ENCODE peak calls at places on chromosome 7, in four cellular contexts. Y is GM12878, Q is H1, C is HepG2. L is an unnamed sample.

GRCh38 chr7:26013551-26014083 is 138.4 kb upstream of the NFE2L3 start:
- DNase-seq in Y (no peak), Q (no peak), C (no peak), L (peak)

GRCh38 chr7:96322847-96323461 is 1.1 kb upstream of the SLC25A13 start:
- DNase-seq in Q (no peak), C (no peak), Y (no peak), L (no peak)

GRCh38 chr7:81937091-81937490 is 167.2 kb upstream of the HGF start:
- DNase-seq in Y (no peak), C (no peak), Q (no peak), L (no peak)

GRCh38 chr7:30175171-30175570 is 40.4 kb downstream of the MTURN start:
- DNase-seq in Q (no peak), Y (no peak), C (no peak), L (no peak)

GRCh38 chr7:48636391-48637015 is 287.8 kb upstream of the CDC14C start:
- DNase-seq in C (no peak), Q (no peak), Y (no peak), L (no peak)

GRCh38 chr7:17171427-17171826 is 127.0 kb upstream of the AHR start:
- DNase-seq in Y (no peak), C (no peak), Q (no peak), L (no peak)

GRCh38 chr7:157041004-157041403 is 30.5 kb upstream of the MNX1 start:
- DNase-seq in C (no peak), Y (no peak), Q (no peak), L (no peak)

GRCh38 chr7:85396676-85397075 is 209.8 kb upstream of the SEMA3D start:
- DNase-seq in Q (no peak), Y (no peak), C (no peak), L (no peak)

GRCh38 chr7:143416565-143417149 is 8.0 kb upstream of the EPHA1 start:
- DNase-seq in Y (no peak), C (peak), Q (no peak), L (peak)
- TF ChIP-seq TCF12 in Y (no peak), C (no peak), Q (no peak), L (no peak)

DNA sequence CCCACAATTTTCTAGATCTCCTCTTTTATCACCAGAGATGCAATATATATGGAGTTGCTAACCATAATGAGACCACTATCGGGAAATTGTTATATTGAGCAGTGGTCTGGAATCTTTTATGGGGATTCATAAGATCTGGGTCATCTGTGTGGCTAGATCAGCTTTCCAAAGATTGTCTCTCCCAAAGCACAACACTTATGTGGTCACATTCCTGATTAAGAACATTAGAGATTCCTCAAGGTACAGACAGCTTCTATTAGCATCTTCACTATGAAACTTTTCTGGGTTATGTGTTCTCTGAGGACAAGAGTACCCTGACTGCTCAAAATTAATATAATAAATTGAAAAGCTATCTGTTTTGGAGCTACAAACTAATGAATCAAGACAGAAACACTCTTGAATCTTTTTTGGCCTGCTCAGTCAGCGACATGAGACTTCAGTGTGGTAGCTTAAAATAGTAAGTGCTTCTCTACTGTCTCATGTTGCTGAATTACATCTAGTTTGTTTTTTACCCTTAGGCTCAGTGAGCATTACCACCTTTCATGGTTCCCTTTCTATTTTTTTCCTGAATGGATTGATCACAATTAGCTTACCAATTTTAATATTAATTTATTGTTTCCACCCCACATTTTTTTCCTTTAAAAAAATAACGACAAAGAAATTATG is 42.6 kb upstream of the STRIP2 start:
- DNase-seq in Y (no peak), Q (no peak), C (no peak), L (no peak)
- TF ChIP-seq YY1 in Y (no peak), Q (no peak), C (no peak), L (no peak)

GRCh38 chr7:98354052-98354451 is 46.8 kb downstream of the BAIAP2L1 start:
- DNase-seq in Q (no peak), C (no peak), Y (no peak), L (no peak)

GRCh38 chr7:98351136-98351535 is 49.8 kb downstream of the BAIAP2L1 start:
- DNase-seq in Q (no peak), Y (no peak), C (no peak), L (no peak)

GRCh38 chr7:98354511-98355249 is 46.2 kb downstream of the BAIAP2L1 start:
- DNase-seq in Q (peak), Y (no peak), C (peak), L (no peak)

GRCh38 chr7:98355250-98355538 is 45.7 kb downstream of the BAIAP2L1 start:
- DNase-seq in Q (no peak), C (no peak), Y (no peak), L (no peak)

DNA sequence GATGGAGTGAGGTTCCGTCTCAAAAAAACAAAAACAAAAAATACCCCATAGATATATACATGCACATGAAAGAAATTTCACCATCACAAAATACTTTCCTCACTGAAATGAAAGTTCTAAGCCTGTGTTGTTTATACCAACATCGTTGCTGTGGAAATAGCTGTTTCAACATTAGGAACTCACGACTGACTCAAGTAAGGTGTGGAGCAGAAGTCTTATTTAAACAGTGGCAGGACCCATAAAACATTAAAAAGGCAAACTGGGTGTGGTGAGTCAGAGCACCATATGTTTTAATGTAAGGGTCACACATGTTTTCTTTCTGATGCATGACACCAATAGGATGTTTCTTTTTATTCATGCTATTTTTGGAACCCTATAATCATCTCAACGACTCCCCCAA is 48.3 kb downstream of the BAIAP2L1 start:
- DNase-seq in C (no peak), Q (no peak), Y (no peak), L (no peak)
- TF ChIP-seq TCF12 in C (no peak), Q (no peak), Y (no peak), L (peak)

GRCh38 chr7:45240926-45241325 is 83.3 kb downstream of the RAMP3 start:
- DNase-seq in C (no peak), Y (no peak), Q (no peak), L (no peak)

GRCh38 chr7:45240187-45240776 is 82.7 kb downstream of the RAMP3 start:
- DNase-seq in Q (no peak), C (no peak), Y (no peak), L (no peak)

GRCh38 chr7:45238806-45239205 is 81.2 kb downstream of the RAMP3 start:
- DNase-seq in C (no peak), Y (no peak), Q (no peak), L (no peak)

GRCh38 chr7:45237788-45238461 is 80.3 kb downstream of the RAMP3 start:
- DNase-seq in Q (no peak), C (no peak), Y (no peak), L (no peak)

DNA sequence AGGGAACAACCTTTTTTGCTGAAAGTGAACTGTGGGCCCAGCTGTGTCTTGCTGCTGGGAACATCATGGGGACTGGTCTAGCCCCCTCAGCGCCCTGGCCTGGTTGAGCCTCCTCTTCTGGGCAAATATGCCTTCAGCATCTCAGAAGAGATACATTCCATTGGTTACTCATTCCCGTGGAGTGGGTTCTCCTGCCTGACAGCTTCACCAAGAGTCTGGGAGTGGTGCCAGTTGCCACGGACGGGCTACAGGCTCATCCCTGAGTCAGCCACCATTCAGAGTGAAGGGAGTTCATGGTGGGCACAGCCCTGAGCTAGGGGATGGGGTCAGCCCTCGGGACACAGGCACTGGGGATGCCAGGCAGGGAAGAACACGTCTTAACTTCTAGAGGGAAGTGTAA is 81.9 kb downstream of the RAMP3 start:
- DNase-seq in Q (no peak), Y (no peak), C (no peak), L (no peak)
- TF ChIP-seq YY1 in Q (no peak), Y (no peak), C (no peak), L (no peak)

GRCh38 chr7:151793531-151793935 is 83.4 kb downstream of the PRKAG2 start:
- DNase-seq in Y (no peak), C (no peak), Q (no peak), L (no peak)
- TF ChIP-seq TCF12 in Y (no peak), C (no peak), Q (no peak), L (no peak)

GRCh38 chr7:6315786-6316185 is 43.4 kb upstream of the CYTH3 start:
- DNase-seq in Q (no peak), C (no peak), Y (no peak), L (no peak)
- TF ChIP-seq YY1 in Q (no peak), C (no peak), Y (no peak), L (no peak)

L was measured in SK-N-SH.